ENCODE peak calls at places on chromosomes 6 and 20, in eight cellular contexts. P, X, E, L, M, D, Z and O are unnamed samples.
A peak's percentile ranks its signal among the peaks of the same experiment; 100 is the strongest.

GRCh38 chr20:62133864-62134263 is 9.3 kb downstream of the PSMA7 start:
- DNase-seq in X (no peak), L (no peak), D (peak; percentile 13), P (no peak), M (no peak), Z (no peak), E (no peak), O (no peak)

GRCh38 chr20:37670426-37670825 is 23.4 kb upstream of the CTNNBL1 start:
- DNase-seq in Z (no peak), M (no peak), L (no peak), E (no peak), D (no peak), P (no peak), X (peak; percentile 8), O (no peak)

GRCh38 chr6:144722214-144722737 is 437.1 kb downstream of the UTRN start:
- DNase-seq in X (no peak), Z (no peak), E (no peak), M (no peak), L (no peak), P (no peak), D (no peak), O (no peak)

GRCh38 chr6:84976516-84977420 is 212.4 kb upstream of the TBX18 start:
- DNase-seq in P (no peak), E (no peak), M (no peak), Z (no peak), D (peak; percentile 68), X (no peak), L (no peak), O (no peak)

GRCh38 chr6:15501806-15502450 is 160.9 kb downstream of the DTNBP1 start:
- DNase-seq in X (no peak), E (no peak), L (no peak), P (no peak), Z (no peak), M (no peak), D (peak; percentile 57), O (no peak)

GRCh38 chr6:113488061-113488460 is 369.1 kb upstream of the MARCKS start:
- DNase-seq in X (no peak), P (no peak), Z (no peak), L (no peak), E (no peak), D (no peak), M (no peak), O (no peak)

GRCh38 chr20:50450961-50451752 is 59.0 kb upstream of the PTPN1 start:
- DNase-seq in M (no peak), E (no peak), L (peak; percentile 72), D (no peak), Z (peak; percentile 96), X (no peak), P (no peak), O (no peak)

GRCh38 chr6:55327169-55327568 is at the start of gene GFRAL:
- DNase-seq in X (no peak), P (no peak), L (no peak), D (no peak), M (no peak), Z (no peak), E (no peak), O (no peak)

GRCh38 chr20:41175201-41175651 is 37.9 kb downstream of the PLCG1 start:
- DNase-seq in Z (no peak), X (no peak), M (no peak), L (no peak), P (no peak), D (no peak), E (no peak), O (no peak)

GRCh38 chr6:64930664-64931063 is 776.4 kb downstream of the EYS start:
- DNase-seq in L (no peak), E (no peak), Z (no peak), D (no peak), P (no peak), X (no peak), M (no peak), O (no peak)

GRCh38 chr6:41733349-41733706 is 2.1 kb downstream of the TFEB start:
- DNase-seq in D (no peak), L (no peak), X (no peak), M (no peak), Z (no peak), P (no peak), E (no peak), O (no peak)

GRCh38 chr6:27234576-27234975 is 12.9 kb upstream of the PRSS16 start:
- DNase-seq in L (no peak), P (no peak), X (no peak), E (no peak), D (no peak), M (no peak), Z (no peak), O (no peak)

GRCh38 chr6:160768101-160768500 is 66.1 kb downstream of the PLG start:
- DNase-seq in L (no peak), D (no peak), Z (no peak), X (no peak), M (no peak), P (no peak), E (no peak), O (no peak)

GRCh38 chr20:38325167-38325566 is 21.1 kb upstream of the LBP start:
- DNase-seq in M (no peak), P (no peak), X (no peak), D (no peak), Z (no peak), L (no peak), E (no peak), O (no peak)